ENCODE peak calls at places on chromosomes 11 and 22, in eight cellular contexts. P, I, Q, W, B, S, Z and A are unnamed samples.

GRCh38 chr11:12079726-12080556 is 30.4 kb upstream of the MICAL2 start:
- DNase-seq in P (no peak), I (no peak), Q (peak; percentile 60), W (no peak), B (peak; percentile 93), S (peak; percentile 84), Z (peak; percentile 73), A (no peak)

GRCh38 chr22:24827305-24827704 is 21.3 kb downstream of the SGSM1 start:
- DNase-seq in P (no peak), I (peak; percentile 42), Q (no peak), W (no peak), B (no peak), S (no peak), Z (no peak), A (no peak)

GRCh38 chr11:129209891-129210830 is 18.0 kb upstream of the ARHGAP32 start:
- DNase-seq in P (no peak), I (no peak), Q (no peak), W (no peak), B (peak; percentile 20), S (no peak), Z (no peak), A (no peak)

GRCh38 chr11:79937935-79938334 is 497.1 kb upstream of the TENM4 start:
- DNase-seq in P (no peak), I (no peak), Q (no peak), W (no peak), B (no peak), S (no peak), Z (no peak), A (no peak)

GRCh38 chr11:113014262-113014661 is 53.0 kb downstream of the NCAM1 start:
- DNase-seq in P (no peak), I (no peak), Q (peak; percentile 11), W (no peak), B (peak; percentile 14), S (peak; percentile 31), Z (no peak), A (no peak)

GRCh38 chr11:85718991-85719807 is 33.2 kb upstream of the CCDC89 start:
- DNase-seq in P (no peak), I (peak; percentile 29), Q (peak; percentile 46), W (no peak), B (peak; percentile 92), S (no peak), Z (peak; percentile 22), A (no peak)

GRCh38 chr11:62353841-62354240 is 16.6 kb downstream of the ASRGL1 start:
- DNase-seq in P (no peak), I (peak; percentile 38), Q (no peak), W (no peak), B (no peak), S (no peak), Z (no peak), A (no peak)

GRCh38 chr11:78350101-78350645 is 67.4 kb downstream of the GAB2 start:
- DNase-seq in P (peak; percentile 17), I (no peak), Q (peak; percentile 35), W (no peak), B (peak; percentile 75), S (peak; percentile 30), Z (no peak), A (no peak)

GRCh38 chr11:27902981-27903624 is 202.8 kb upstream of the BDNF start:
- DNase-seq in P (no peak), I (no peak), Q (no peak), W (no peak), B (peak; percentile 27), S (no peak), Z (no peak), A (no peak)

GRCh38 chr11:69892986-69893555 is 73.9 kb upstream of the FGF3 start:
- DNase-seq in P (no peak), I (no peak), Q (no peak), W (no peak), B (no peak), S (no peak), Z (no peak), A (no peak)

GRCh38 chr11:118913411-118914125 is 12.2 kb downstream of the BCL9L start:
- DNase-seq in P (peak; percentile 28), I (no peak), Q (no peak), W (no peak), B (no peak), S (peak; percentile 39), Z (no peak), A (no peak)

GRCh38 chr11:48049036-48049435 is 68.7 kb downstream of the PTPRJ start:
- DNase-seq in P (no peak), I (no peak), Q (no peak), W (no peak), B (no peak), S (no peak), Z (no peak), A (no peak)

GRCh38 chr22:19645391-19645790 is 68.9 kb upstream of the SEPTIN5 start:
- DNase-seq in P (no peak), I (no peak), Q (no peak), W (no peak), B (no peak), S (no peak), Z (no peak), A (no peak)
- TF ChIP-seq CTCF in P (no peak), I (no peak), Q (no peak), W (no peak), B (no peak), S (no peak), Z (no peak), A (no peak)

GRCh38 chr22:34855471-34855870 is 210.5 kb upstream of the ISX start:
- DNase-seq in P (no peak), I (no peak), Q (no peak), W (no peak), B (no peak), S (no peak), Z (no peak), A (no peak)

GRCh38 chr22:34858026-34858425 is 207.9 kb upstream of the ISX start:
- DNase-seq in P (no peak), I (no peak), Q (no peak), W (no peak), B (no peak), S (no peak), Z (no peak), A (no peak)

GRCh38 chr22:34850010-34850409 is 215.9 kb upstream of the ISX start:
- DNase-seq in P (no peak), I (no peak), Q (no peak), W (no peak), B (no peak), S (no peak), Z (no peak), A (no peak)

GRCh38 chr22:34847072-34847471 is 218.9 kb upstream of the ISX start:
- DNase-seq in P (no peak), I (no peak), Q (no peak), W (peak; percentile 39), B (no peak), S (no peak), Z (no peak), A (no peak)

DNA sequence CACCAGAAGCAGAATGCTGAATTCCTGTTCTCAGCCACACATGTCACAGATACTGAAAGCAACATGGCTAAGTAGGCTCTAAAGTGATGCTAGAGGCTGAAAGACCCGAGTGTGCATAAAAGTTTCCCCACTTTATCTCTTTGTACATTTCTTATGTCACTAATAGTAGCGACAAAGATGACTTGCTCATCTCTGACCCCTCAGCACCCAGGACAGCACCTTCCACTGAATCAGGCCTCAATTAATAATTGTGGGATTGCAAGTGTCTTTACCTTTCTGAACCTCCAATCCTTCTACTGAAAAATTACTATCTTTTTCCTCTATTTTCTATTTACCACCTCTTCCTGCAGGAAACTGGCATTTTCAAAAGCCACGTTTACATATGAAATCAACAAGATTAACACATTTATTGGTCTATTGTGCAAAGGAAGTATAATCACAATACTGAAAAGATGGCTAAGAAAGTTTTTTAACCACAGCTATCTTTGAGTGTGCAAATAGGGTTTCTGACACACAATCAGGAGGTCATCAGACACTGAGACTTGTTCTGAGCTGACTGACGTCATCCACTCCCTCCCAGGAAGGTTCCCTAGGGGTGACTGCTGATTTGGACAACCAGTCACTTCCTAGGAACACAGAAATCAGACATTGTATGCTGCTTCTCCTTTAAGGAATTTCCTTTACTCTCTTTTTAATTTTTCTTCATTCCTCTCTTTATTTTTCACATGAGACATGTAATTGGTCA is 213.9 kb upstream of the ISX start:
- DNase-seq in P (no peak), I (no peak), Q (no peak), W (no peak), B (no peak), S (no peak), Z (no peak), A (no peak)
- TF ChIP-seq CTCF in P (no peak), I (no peak), Q (no peak), W (no peak), B (no peak), S (no peak), Z (no peak), A (no peak)

GRCh38 chr11:75324740-75325139 is 26.7 kb downstream of the ARRB1 start:
- DNase-seq in P (no peak), I (no peak), Q (no peak), W (no peak), B (no peak), S (no peak), Z (no peak), A (no peak)

GRCh38 chr11:75330279-75330678 is 21.2 kb downstream of the ARRB1 start:
- DNase-seq in P (no peak), I (no peak), Q (no peak), W (no peak), B (no peak), S (no peak), Z (no peak), A (no peak)

GRCh38 chr11:75326439-75326810 is 25.0 kb downstream of the ARRB1 start:
- DNase-seq in P (no peak), I (no peak), Q (no peak), W (no peak), B (no peak), S (no peak), Z (no peak), A (no peak)

GRCh38 chr11:75325713-75326438 is 25.6 kb downstream of the ARRB1 start:
- DNase-seq in P (no peak), I (no peak), Q (peak; percentile 45), W (no peak), B (peak; percentile 93), S (peak; percentile 69), Z (no peak), A (no peak)

DNA sequence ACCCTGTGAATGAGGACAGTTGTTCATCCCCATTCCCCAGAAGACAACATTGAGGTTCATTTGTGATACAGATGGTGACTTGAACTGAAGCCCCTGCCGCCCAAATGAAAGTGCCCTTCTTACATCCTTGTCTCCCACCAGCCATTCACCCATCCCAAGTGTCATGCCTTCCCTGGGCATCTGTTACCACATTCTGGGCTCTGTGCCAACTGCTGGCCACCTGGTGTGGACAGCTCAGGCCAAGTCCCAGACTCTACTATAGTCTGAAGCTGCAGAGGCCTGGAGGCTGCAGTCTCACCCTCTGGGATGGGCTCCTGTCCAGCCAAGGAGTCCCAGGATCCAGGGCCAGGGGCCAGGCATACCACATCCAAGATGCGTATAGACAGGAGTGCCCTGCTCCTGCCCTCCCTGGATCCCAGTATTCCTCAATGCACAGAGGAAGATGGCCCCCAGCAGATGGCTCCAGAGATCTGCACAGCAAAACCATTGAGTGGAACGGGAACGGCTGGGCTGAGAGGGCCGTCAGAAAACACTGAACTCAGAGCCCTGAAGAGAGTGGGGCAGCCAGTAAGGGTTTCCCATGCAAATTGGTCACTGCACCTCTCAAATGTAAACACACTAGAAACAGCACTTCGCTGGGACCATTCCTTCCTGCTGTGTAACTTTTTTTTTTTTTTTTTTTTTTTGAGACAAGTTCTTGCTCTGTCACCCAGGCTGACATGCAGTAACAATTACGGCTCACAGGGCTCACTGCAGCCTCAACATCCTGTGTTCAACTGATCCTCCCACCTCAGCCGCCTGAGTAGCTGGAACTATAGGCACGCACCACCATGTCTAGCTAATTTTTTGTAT is 22.8 kb downstream of the ARRB1 start:
- DNase-seq in P (no peak), I (peak; percentile 84), Q (peak; percentile 79), W (peak; percentile 55), B (peak; percentile 84), S (peak; percentile 63), Z (no peak), A (peak; percentile 87)
- TF ChIP-seq CTCF in P (no peak), I (peak; percentile 70), Q (peak; percentile 70), W (peak; percentile 46), B (peak; percentile 86), S (peak; percentile 78), Z (no peak), A (peak; percentile 79)

GRCh38 chr11:57001674-57002401 is 13.1 kb downstream of the OR5AK2 start:
- DNase-seq in P (no peak), I (no peak), Q (no peak), W (no peak), B (peak; percentile 14), S (no peak), Z (no peak), A (no peak)
- TF ChIP-seq CTCF in P (peak; percentile 12), I (no peak), Q (no peak), W (peak; percentile 36), B (peak; percentile 41), S (no peak), Z (no peak), A (peak; percentile 50)